ENCODE peak calls at places on chromosomes 1 and 21, in nine cellular contexts. F is astrocyte of the spinal cord; L is midbrain; H is stimulated activated CD8-positive, alpha-beta memory T cell treated with anti-CD3 and anti-CD28 coated beads, Interleukin-4, amount 100 ng/mL, for 1 hour; N is fibroblast of pulmonary artery; P is Panc1; R is anterior cingulate cortex; C is NB4; E is lower lobe of right lung. T is an unnamed sample.

GRCh38 chr21:21366277-21366676 is 368.1 kb downstream of the NCAM2 start:
- DNase-seq in F (no peak), H (no peak), C (no peak), N (no peak), P (no peak), R (no peak), L (no peak), E (no peak), T (no peak)

GRCh38 chr1:245205396-245205795 is 50.6 kb downstream of the KIF26B start:
- DNase-seq in E (no peak), R (no peak), P (no peak), H (no peak), N (no peak), F (no peak), L (no peak), C (no peak), T (no peak)

GRCh38 chr1:90616395-90616794 is 100.7 kb downstream of the BARHL2 start:
- DNase-seq in C (peak; percentile 20), N (peak; percentile 0), L (no peak), R (no peak), P (no peak), E (no peak), H (no peak), F (no peak), T (no peak)

GRCh38 chr21:35169574-35169973 is 120.5 kb upstream of the RUNX1 start:
- DNase-seq in H (no peak), C (no peak), N (no peak), P (no peak), L (no peak), F (no peak), R (no peak), E (no peak), T (no peak)

GRCh38 chr21:45640001-45640887 is 3.3 kb upstream of the PCBP3 start:
- DNase-seq in E (no peak), R (no peak), C (no peak), F (no peak), L (no peak), H (no peak), N (no peak), P (no peak), T (no peak)

GRCh38 chr1:86504130-86504479 is 35.4 kb downstream of the CLCA1 start:
- DNase-seq in P (no peak), N (peak; percentile 31), H (no peak), E (peak; percentile 49), R (no peak), C (no peak), L (peak; percentile 41), F (peak; percentile 29), T (no peak)

GRCh38 chr1:155079487-155080249 is 1.0 kb downstream of the EFNA3 start:
- DNase-seq in N (no peak), F (no peak), H (no peak), C (peak; percentile 43), E (no peak), L (no peak), P (no peak), R (no peak), T (no peak)

GRCh38 chr1:117820694-117821381 is 108.6 kb downstream of the GDAP2 start:
- DNase-seq in C (no peak), N (no peak), R (no peak), P (no peak), L (no peak), F (no peak), E (no peak), H (no peak), T (no peak)

GRCh38 chr1:42403880-42404400 is 23.3 kb downstream of the RIMKLA start:
- DNase-seq in N (no peak), P (no peak), L (no peak), C (no peak), F (no peak), H (no peak), R (no peak), E (no peak), T (no peak)

GRCh38 chr1:226643167-226643566 is 94.6 kb downstream of the STUM start:
- DNase-seq in R (no peak), N (peak; percentile 44), C (peak; percentile 98), F (peak; percentile 69), E (peak; percentile 72), P (no peak), L (no peak), H (no peak), T (no peak)

GRCh38 chr1:238681021-238681420 is 705.3 kb upstream of the CHRM3 start:
- DNase-seq in N (peak; percentile 88), F (peak; percentile 70), L (no peak), R (no peak), H (no peak), E (no peak), C (no peak), P (no peak), T (no peak)

GRCh38 chr1:84436907-84437667 is 38.8 kb downstream of the DNASE2B start:
- DNase-seq in C (peak; percentile 64), P (no peak), F (no peak), R (no peak), N (no peak), L (no peak), E (no peak), H (no peak), T (no peak)

GRCh38 chr1:182847105-182847504 is 8.0 kb downstream of the DHX9 start:
- DNase-seq in P (no peak), H (no peak), E (no peak), C (no peak), F (no peak), L (no peak), R (no peak), N (no peak), T (no peak)

GRCh38 chr1:209202826-209203439 is 380.6 kb upstream of the CAMK1G start:
- DNase-seq in C (peak; percentile 51), E (no peak), F (peak; percentile 68), H (no peak), N (peak; percentile 68), L (peak; percentile 62), R (no peak), P (peak; percentile 5), T (no peak)

GRCh38 chr1:92739669-92740524 is 45.0 kb downstream of the EVI5 start:
- DNase-seq in F (no peak), L (no peak), R (no peak), H (no peak), P (no peak), E (no peak), N (no peak), C (no peak), T (no peak)